ENCODE peak calls at places on chromosome 13, in ten cellular contexts. Z is foreskin fibroblast; I is posterior cingulate gyrus; C is activated CD8-positive, alpha-beta memory T cell treated with anti-CD3 and anti-CD28 coated beads for 4 hours; G is activated CD4-positive, alpha-beta T cell treated with anti-CD3 and anti-CD28 coated beads for 1 hour; M is HEK293T; B is hypothalamus; L is G401; E is NCI-H1092; O is effector memory CD8-positive, alpha-beta T cell. F is an unnamed sample.

GRCh38 chr13:44906758-44907157 is 82.5 kb downstream of the NUFIP1 start:
- DNase-seq in O (no peak), L (peak), I (peak), M (no peak), G (no peak), C (no peak), E (peak), B (peak), Z (peak), F (no peak)

GRCh38 chr13:75485286-75486062 is 3.5 kb upstream of the TBC1D4 start:
- DNase-seq in Z (peak), I (no peak), B (no peak), G (no peak), E (no peak), C (no peak), O (no peak), M (no peak), L (no peak), F (no peak)

GRCh38 chr13:112972867-112973576 is 4.0 kb downstream of the MCF2L start:
- DNase-seq in M (no peak), I (no peak), G (no peak), C (no peak), Z (no peak), B (no peak), L (peak), O (no peak), E (peak), F (no peak)

GRCh38 chr13:80599765-80600164 is 258.8 kb upstream of the SPRY2 start:
- DNase-seq in E (no peak), L (no peak), C (no peak), B (no peak), G (no peak), Z (no peak), M (no peak), I (no peak), O (no peak), F (no peak)

GRCh38 chr13:110850006-110850405 is 64.9 kb downstream of the ANKRD10 start:
- DNase-seq in C (no peak), B (no peak), I (no peak), G (no peak), M (no peak), L (no peak), Z (no peak), O (no peak), E (no peak), F (no peak)

GRCh38 chr13:98975822-98976261 is 2.0 kb downstream of the DOCK9 start:
- DNase-seq in O (no peak), B (no peak), G (no peak), C (no peak), M (no peak), L (no peak), Z (no peak), I (no peak), E (no peak), F (no peak)

GRCh38 chr13:102724923-102725322 is 30.1 kb upstream of the METTL21C start:
- DNase-seq in L (peak), C (no peak), E (peak), B (no peak), O (no peak), I (no peak), G (no peak), Z (peak), M (peak), F (peak)

GRCh38 chr13:23020246-23020843 is 160.4 kb upstream of the SGCG start:
- DNase-seq in O (peak), B (peak), G (no peak), C (no peak), I (no peak), L (peak), M (peak), E (peak), Z (peak), F (peak)

GRCh38 chr13:40495620-40496001 is 170.8 kb downstream of the FOXO1 start:
- DNase-seq in G (no peak), Z (no peak), L (no peak), I (no peak), O (no peak), B (no peak), E (no peak), M (no peak), C (no peak), F (no peak)

GRCh38 chr13:114037674-114038073 is 63.8 kb upstream of the C13orf46 start:
- DNase-seq in O (no peak), I (peak), B (no peak), C (no peak), Z (no peak), G (no peak), E (no peak), M (no peak), L (no peak), F (no peak)

GRCh38 chr13:50125306-50125555 is 110.0 kb downstream of the KCNRG start:
- DNase-seq in E (peak), C (no peak), G (no peak), O (no peak), B (no peak), I (no peak), Z (no peak), M (peak), L (no peak), F (no peak)

GRCh38 chr13:95267662-95268369 is 33.4 kb downstream of the ABCC4 start:
- DNase-seq in B (no peak), L (no peak), Z (peak), I (no peak), G (no peak), C (no peak), O (no peak), E (peak), M (no peak), F (peak)

GRCh38 chr13:82330499-82330898 is 1551.8 kb downstream of the SLITRK1 start:
- DNase-seq in G (no peak), B (no peak), M (peak), L (no peak), E (no peak), I (no peak), C (no peak), O (no peak), Z (no peak), F (peak)

GRCh38 chr13:108948269-108948671 is 318.9 kb downstream of the MYO16 start:
- DNase-seq in O (no peak), M (no peak), C (no peak), L (no peak), I (no peak), G (no peak), E (no peak), B (no peak), Z (no peak), F (no peak)

GRCh38 chr13:24176351-24177101 is 16.0 kb downstream of the SPATA13 start:
- DNase-seq in I (no peak), L (peak), M (no peak), E (no peak), G (no peak), Z (no peak), C (no peak), B (no peak), O (no peak), F (no peak)

GRCh38 chr13:105442941-105443340 is 1092.5 kb downstream of the EFNB2 start:
- DNase-seq in M (no peak), I (no peak), B (no peak), Z (peak), O (no peak), G (no peak), E (no peak), C (no peak), L (no peak), F (peak)

GRCh38 chr13:110521946-110522345 is 39.6 kb downstream of the RAB20 start:
- DNase-seq in I (no peak), O (no peak), L (no peak), G (no peak), Z (no peak), M (no peak), B (no peak), C (no peak), E (no peak), F (no peak)

GRCh38 chr13:50244913-50245574 is 229.8 kb downstream of the KCNRG start:
- DNase-seq in B (no peak), G (no peak), C (peak), L (no peak), O (no peak), I (no peak), M (no peak), Z (peak), E (no peak), F (peak)

GRCh38 chr13:22915442-22916082 is 265.2 kb upstream of the SGCG start:
- DNase-seq in B (peak), M (peak), Z (peak), O (no peak), G (no peak), C (no peak), I (peak), E (peak), L (peak), F (peak)

GRCh38 chr13:32840840-32841713 is 175.1 kb upstream of the KL start:
- DNase-seq in E (peak), C (no peak), O (no peak), M (no peak), Z (no peak), I (no peak), L (no peak), B (no peak), G (no peak), F (no peak)

GRCh38 chr13:96551540-96551939 is 442.7 kb downstream of the OXGR1 start:
- DNase-seq in E (no peak), B (no peak), Z (no peak), G (no peak), C (no peak), O (no peak), M (no peak), I (peak), L (no peak), F (no peak)

GRCh38 chr13:46127336-46128023 is 22.6 kb upstream of the CPB2 start:
- DNase-seq in E (no peak), O (no peak), B (no peak), L (no peak), I (no peak), M (no peak), Z (no peak), G (no peak), C (no peak), F (no peak)

GRCh38 chr13:48232420-48233096 is 448 bp upstream of the ITM2B start:
- DNase-seq in M (no peak), L (peak), Z (no peak), B (no peak), G (no peak), I (no peak), E (no peak), C (no peak), O (peak), F (no peak)

GRCh38 chr13:46232281-46232680 is 20.6 kb downstream of the LRRC63 start:
- DNase-seq in O (no peak), I (no peak), L (no peak), M (no peak), Z (no peak), E (no peak), B (no peak), G (no peak), C (no peak), F (no peak)

GRCh38 chr13:39406688-39407087 is 196.3 kb downstream of the LHFPL6 start:
- DNase-seq in O (no peak), C (no peak), M (peak), E (no peak), G (no peak), I (no peak), Z (no peak), B (no peak), L (no peak), F (no peak)

GRCh38 chr13:85019121-85019520 is 780.1 kb downstream of the SLITRK6 start:
- DNase-seq in C (no peak), B (no peak), O (no peak), I (no peak), Z (no peak), M (no peak), L (no peak), G (no peak), E (no peak), F (no peak)

F was measured in brain microvascular endothelial cell.